ENCODE peak calls at places on chromosome 4, in eight cellular contexts. D is A549, V is immature natural killer cell, M is T-helper 2 cell, E is Kasumi-1, B is NCI-H1436 treated with DMSO at 0.1 percent for 48 hours, C is bronchial epithelial cell, K is GM04503. F is an unnamed sample.
A peak's percentile ranks its signal among the peaks of the same experiment; 100 is the strongest.

GRCh38 chr4:1401409-1402020 is 4.7 kb downstream of the NKX1-1 start:
- DNase-seq in D (no peak), V (no peak), M (no peak), E (no peak), B (no peak), C (no peak), K (no peak), F (no peak)

GRCh38 chr4:85829276-85830051 is 354.5 kb downstream of the ARHGAP24 start:
- DNase-seq in D (no peak), V (no peak), M (no peak), E (no peak), B (no peak), C (peak; percentile 81), K (no peak), F (no peak)

GRCh38 chr4:134117785-134118184 is 83.8 kb downstream of the PABPC4L start:
- DNase-seq in D (no peak), V (no peak), M (no peak), E (no peak), B (no peak), C (no peak), K (no peak), F (no peak)

GRCh38 chr4:37533286-37534033 is 152.7 kb downstream of the RELL1 start:
- DNase-seq in D (no peak), V (no peak), M (no peak), E (no peak), B (no peak), C (peak; percentile 78), K (no peak), F (peak; percentile 15)

GRCh38 chr4:57676394-57676793 is 566.2 kb upstream of the IGFBP7 start:
- DNase-seq in D (no peak), V (no peak), M (no peak), E (no peak), B (no peak), C (no peak), K (no peak), F (no peak)

GRCh38 chr4:142974331-142974730 is 128.2 kb upstream of the INPP4B start:
- DNase-seq in D (no peak), V (no peak), M (no peak), E (no peak), B (no peak), C (no peak), K (no peak), F (no peak)

GRCh38 chr4:24105183-24106039 is 215.6 kb upstream of the PPARGC1A start:
- DNase-seq in D (no peak), V (no peak), M (no peak), E (no peak), B (no peak), C (peak; percentile 88), K (peak; percentile 87), F (peak; percentile 57)

GRCh38 chr4:102623622-102624021 is 122.5 kb downstream of the NFKB1 start:
- DNase-seq in D (peak; percentile 81), V (no peak), M (no peak), E (peak; percentile 7), B (no peak), C (no peak), K (no peak), F (no peak)

GRCh38 chr4:25552580-25553271 is 102.9 kb upstream of the SLC34A2 start:
- DNase-seq in D (peak; percentile 67), V (no peak), M (no peak), E (no peak), B (no peak), C (no peak), K (no peak), F (no peak)

GRCh38 chr4:7160951-7161440 is 31.3 kb upstream of the SORCS2 start:
- DNase-seq in D (no peak), V (no peak), M (no peak), E (no peak), B (no peak), C (no peak), K (no peak), F (no peak)

GRCh38 chr4:88697113-88697512 is 516 bp downstream of the NAP1L5 start:
- DNase-seq in D (no peak), V (peak; percentile 35), M (no peak), E (no peak), B (no peak), C (no peak), K (no peak), F (no peak)

GRCh38 chr4:185987976-185988627 is 80.9 kb upstream of the TLR3 start:
- DNase-seq in D (no peak), V (no peak), M (no peak), E (no peak), B (no peak), C (no peak), K (no peak), F (no peak)

GRCh38 chr4:8921465-8921864 is 49.8 kb upstream of the HMX1 start:
- DNase-seq in D (no peak), V (no peak), M (no peak), E (no peak), B (no peak), C (no peak), K (no peak), F (no peak)

GRCh38 chr4:107247738-107248137 is 211.6 kb upstream of the DKK2 start:
- DNase-seq in D (no peak), V (no peak), M (no peak), E (no peak), B (no peak), C (no peak), K (peak; percentile 51), F (no peak)

GRCh38 chr4:46441116-46441859 is 51.4 kb upstream of the GABRA2 start:
- DNase-seq in D (no peak), V (no peak), M (no peak), E (no peak), B (no peak), C (no peak), K (no peak), F (no peak)

GRCh38 chr4:20618010-20618409 is 82.2 kb upstream of the PACRGL start:
- DNase-seq in D (no peak), V (no peak), M (no peak), E (no peak), B (no peak), C (no peak), K (no peak), F (no peak)

GRCh38 chr4:133316874-133317273 is 167.8 kb downstream of the PCDH10 start:
- DNase-seq in D (no peak), V (no peak), M (no peak), E (no peak), B (no peak), C (no peak), K (no peak), F (no peak)

GRCh38 chr4:1841886-1842210 is 14.1 kb downstream of the LETM1 start:
- DNase-seq in D (no peak), V (no peak), M (no peak), E (no peak), B (no peak), C (no peak), K (no peak), F (no peak)

GRCh38 chr4:104491396-104491821 is 3.3 kb downstream of the CXXC4 start:
- DNase-seq in D (peak; percentile 37), V (peak; percentile 65), M (no peak), E (peak; percentile 5), B (no peak), C (no peak), K (no peak), F (peak; percentile 13)

GRCh38 chr4:138062929-138063328 is 179.2 kb downstream of the SLC7A11 start:
- DNase-seq in D (no peak), V (no peak), M (no peak), E (no peak), B (no peak), C (peak; percentile 60), K (no peak), F (peak; percentile 13)

GRCh38 chr4:56261027-56261426 is 126.3 kb downstream of the AASDH start:
- DNase-seq in D (no peak), V (peak; percentile 40), M (peak; percentile 30), E (peak; percentile 37), B (no peak), C (no peak), K (no peak), F (no peak)

GRCh38 chr4:112377701-112378620 is 80.8 kb downstream of the ALPK1 start:
- DNase-seq in D (no peak), V (no peak), M (no peak), E (no peak), B (no peak), C (no peak), K (no peak), F (no peak)

GRCh38 chr4:6441202-6441582 is 31.2 kb downstream of the PPP2R2C start:
- DNase-seq in D (no peak), V (no peak), M (no peak), E (no peak), B (no peak), C (no peak), K (no peak), F (no peak)

GRCh38 chr4:154164931-154165839 is 326.4 kb downstream of the DCHS2 start:
- DNase-seq in D (no peak), V (no peak), M (no peak), E (no peak), B (no peak), C (peak; percentile 76), K (peak; percentile 99), F (peak; percentile 80)

GRCh38 chr4:112862318-112862674 is 187.2 kb upstream of the ANK2 start:
- DNase-seq in D (no peak), V (no peak), M (no peak), E (no peak), B (no peak), C (no peak), K (no peak), F (no peak)

GRCh38 chr4:152704788-152705187 is 25.0 kb upstream of the TMEM154 start:
- DNase-seq in D (no peak), V (no peak), M (no peak), E (no peak), B (no peak), C (no peak), K (no peak), F (no peak)

GRCh38 chr4:67721770-67722597 is 21.0 kb upstream of the UBA6 start:
- DNase-seq in D (peak; percentile 22), V (no peak), M (no peak), E (no peak), B (no peak), C (peak; percentile 96), K (no peak), F (peak; percentile 44)

GRCh38 chr4:23337292-23337691 is 552.6 kb downstream of the PPARGC1A start:
- DNase-seq in D (no peak), V (no peak), M (no peak), E (peak; percentile 45), B (no peak), C (peak; percentile 20), K (no peak), F (no peak)

GRCh38 chr4:139972305-139972704 is 181.7 kb downstream of the MAML3 start:
- DNase-seq in D (no peak), V (no peak), M (no peak), E (no peak), B (no peak), C (peak; percentile 40), K (no peak), F (no peak)

GRCh38 chr4:123043013-123043412 is 120.6 kb upstream of the NUDT6 start:
- DNase-seq in D (peak; percentile 28), V (no peak), M (no peak), E (peak; percentile 55), B (no peak), C (no peak), K (no peak), F (no peak)

GRCh38 chr4:7067147-7067522 is 729 bp downstream of the GRPEL1 start:
- DNase-seq in D (peak; percentile 12), V (no peak), M (no peak), E (peak; percentile 9), B (no peak), C (peak; percentile 26), K (no peak), F (no peak)

GRCh38 chr4:88792821-88793220 is 95.2 kb upstream of the NAP1L5 start:
- DNase-seq in D (peak; percentile 3), V (no peak), M (no peak), E (no peak), B (no peak), C (no peak), K (no peak), F (no peak)

GRCh38 chr4:116668190-116668589 is 417.2 kb downstream of the TRAM1L1 start:
- DNase-seq in D (no peak), V (no peak), M (no peak), E (no peak), B (no peak), C (no peak), K (no peak), F (no peak)

GRCh38 chr4:40606239-40606767 is 23.4 kb downstream of the RBM47 start:
- DNase-seq in D (no peak), V (no peak), M (no peak), E (no peak), B (no peak), C (no peak), K (no peak), F (no peak)

F was measured in RWPE1.